ENCODE peak calls at places on chromosome 10, in six cellular contexts. S is GM23338, G is left ventricle myocardium inferior, C is PC-3, V is Peyer's patch, E is IMR-90. F is an unnamed sample.
A peak's percentile ranks its signal among the peaks of the same experiment; 100 is the strongest.

GRCh38 chr10:17756557-17757208 is 4.7 kb downstream of the TMEM236 start:
- DNase-seq in G (no peak), S (no peak), C (no peak), V (no peak), E (peak; percentile 22), F (no peak)

GRCh38 chr10:33291053-33291592 is 43.3 kb downstream of the NRP1 start:
- DNase-seq in S (no peak), G (no peak), V (no peak), C (peak; percentile 100), E (peak; percentile 87), F (no peak)

GRCh38 chr10:27020243-27020642 is 80.1 kb downstream of the ANKRD26 start:
- DNase-seq in E (no peak), V (no peak), C (no peak), S (no peak), G (no peak), F (no peak)

GRCh38 chr10:131931981-131932380 is 31.2 kb downstream of the PPP2R2D start:
- DNase-seq in V (no peak), C (no peak), E (no peak), S (no peak), G (no peak), F (no peak)

GRCh38 chr10:18397886-18398285 is 253.5 kb downstream of the NSUN6 start:
- DNase-seq in E (no peak), G (no peak), C (no peak), V (no peak), S (no peak), F (no peak)

GRCh38 chr10:31204090-31204489 is 114.9 kb upstream of the ZEB1 start:
- DNase-seq in V (no peak), C (no peak), S (no peak), E (peak; percentile 40), G (peak; percentile 31), F (no peak)

GRCh38 chr10:116961305-116962251 is 43.4 kb downstream of the SHTN1 start:
- DNase-seq in E (no peak), C (no peak), G (no peak), S (no peak), V (no peak), F (no peak)

GRCh38 chr10:124612611-124613498 is 131.3 kb downstream of the FAM53B start:
- DNase-seq in C (no peak), G (no peak), E (peak; percentile 15), S (peak; percentile 66), V (peak; percentile 75), F (no peak)

GRCh38 chr10:101631821-101632475 is 43.8 kb downstream of the DPCD start:
- DNase-seq in S (no peak), C (no peak), V (no peak), E (no peak), G (no peak), F (no peak)

GRCh38 chr10:129971381-129972144 is 7.5 kb upstream of the EBF3 start:
- DNase-seq in C (peak; percentile 56), E (peak; percentile 22), S (peak; percentile 85), G (peak; percentile 60), V (no peak), F (no peak)

DNA sequence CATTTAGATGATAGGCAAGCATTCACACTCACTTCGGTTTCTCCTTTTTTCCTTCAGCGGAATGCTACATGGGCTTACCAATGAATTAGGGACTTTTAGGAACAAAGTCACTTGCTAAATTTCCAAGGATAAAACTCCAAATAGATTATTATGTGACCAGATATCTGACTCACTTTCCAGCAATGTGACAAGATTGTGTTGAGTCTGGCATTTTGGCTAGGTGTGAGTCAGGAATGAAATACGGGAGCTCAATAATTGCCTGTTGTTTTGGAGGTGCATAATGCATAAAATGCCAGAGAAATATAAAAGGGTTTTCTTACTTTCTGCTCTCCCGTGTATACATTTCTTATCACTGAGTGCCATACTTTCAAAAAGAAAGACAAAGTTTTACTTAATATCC is 721.1 kb downstream of the KCNMA1 start:
- DNase-seq in S (no peak), V (no peak), C (peak; percentile 57), G (no peak), E (no peak), F (no peak)
- H3K4me3 ChIP-seq in S (no peak overlapping the region), V (no peak overlapping the region), C (no peak overlapping the region), G (no peak overlapping the region), E (no peak overlapping the region), F (no peak overlapping the region)

GRCh38 chr10:5806745-5807144 is 6.5 kb downstream of the GDI2 start:
- DNase-seq in G (no peak), C (no peak), V (no peak), S (no peak), E (no peak), F (no peak)
- H3K4me1 ChIP-seq in G (peaks cover 75% of the 10 kb centered on the region), C (peaks cover 17% of the 10 kb centered on the region), V (peaks cover 24% of the 10 kb centered on the region), S (peaks cover 14% of the 10 kb centered on the region), E (peaks cover 5% of the 10 kb centered on the region), F (peaks cover 34% of the 10 kb centered on the region)

DNA sequence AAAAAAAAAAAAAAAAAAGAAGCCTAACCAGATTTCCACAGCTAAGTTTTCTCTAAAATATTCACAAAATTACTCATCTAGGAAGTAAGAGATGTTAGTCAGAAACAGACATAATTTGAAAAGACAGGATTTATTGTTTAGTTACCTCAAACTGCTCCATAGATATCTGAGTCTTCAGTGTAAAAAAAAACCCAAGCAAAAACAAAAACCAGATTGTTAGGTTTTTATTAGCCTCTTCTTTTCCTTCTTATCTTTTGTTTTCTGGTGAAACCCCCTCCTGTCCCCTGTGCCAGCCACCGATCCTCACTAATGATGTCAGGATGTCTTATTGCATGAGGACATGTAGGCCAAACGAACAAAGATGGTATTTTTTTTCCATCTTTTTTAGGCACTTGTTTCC is 702.1 kb upstream of the FZD8 start:
- DNase-seq in C (peak; percentile 91), G (no peak), V (no peak), S (no peak), E (peak; percentile 55), F (no peak)
- H3K27ac ChIP-seq in C (peak overlapping the region; percentile 76), G (no peak overlapping the region), V (no peak overlapping the region), S (no peak overlapping the region), E (no peak overlapping the region), F (no peak overlapping the region)

GRCh38 chr10:62772186-62772950 is 32.2 kb upstream of the ADO start:
- DNase-seq in V (no peak), C (no peak), G (no peak), S (no peak), E (peak; percentile 17), F (no peak)
- H3K4me3 ChIP-seq in V (no peak overlapping the region), C (no peak overlapping the region), G (peak overlapping the region; percentile 2), S (no peak overlapping the region), E (no peak overlapping the region), F (no peak overlapping the region)

DNA sequence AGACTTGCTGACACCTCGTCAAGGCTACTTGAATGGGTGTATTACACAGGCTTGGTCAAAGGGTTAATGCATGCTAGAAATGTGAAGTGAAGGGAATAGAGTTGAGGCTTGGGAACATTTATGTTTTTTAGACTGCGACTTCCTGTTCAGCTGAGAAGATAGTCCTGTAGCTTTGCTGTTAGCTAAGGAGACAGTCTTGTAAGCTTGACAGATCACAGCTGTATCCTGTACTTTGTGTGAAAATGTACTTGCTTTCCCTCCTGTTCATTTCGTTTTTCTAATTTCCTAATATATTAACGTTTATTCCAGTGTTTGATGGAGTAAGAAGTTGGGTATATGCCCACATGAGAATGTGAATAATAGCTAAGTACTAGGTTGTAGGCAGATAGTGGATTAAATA is 52.2 kb downstream of the ADD3 start:
- DNase-seq in V (no peak), C (no peak), S (no peak), G (no peak), E (peak; percentile 36), F (no peak)
- H3K4me1 ChIP-seq in V (peaks cover 8% of the 10 kb centered on the region), C (no peaks in the 10 kb centered on the region), S (peaks cover 7% of the 10 kb centered on the region), G (peaks cover 96% of the 10 kb centered on the region), E (peaks cover 12% of the 10 kb centered on the region), F (peaks cover 42% of the 10 kb centered on the region)

F was measured in naive thymus-derived CD4-positive, alpha-beta T cell.